ENCODE peak calls at places on chromosomes 3 and 15, in five cellular contexts. One of them, this sample, is unnamed.

GRCh38 chr3:140236836-140237476 is 302.0 kb downstream of the CLSTN2 start:
- DNase-seq in cerebellum: no peak
- DNase-seq in HCT116: no peak
- DNase-seq in naive thymus-derived CD8-positive, alpha-beta T cell: no peak
- DNase-seq in T-helper 2 cell: no peak
- DNase-seq in this sample: no peak

GRCh38 chr3:141057951-141058800 is 7.0 kb downstream of the SPSB4 start:
- DNase-seq in cerebellum: no peak
- DNase-seq in HCT116: no peak
- DNase-seq in naive thymus-derived CD8-positive, alpha-beta T cell: no peak
- DNase-seq in T-helper 2 cell: no peak
- DNase-seq in this sample: no peak

GRCh38 chr15:45114076-45114750 is at the start of the genes DUOX2 and DUOXA2:
- DNase-seq in cerebellum: no peak
- DNase-seq in HCT116: no peak
- DNase-seq in naive thymus-derived CD8-positive, alpha-beta T cell: no peak
- DNase-seq in T-helper 2 cell: no peak
- DNase-seq in this sample: no peak

GRCh38 chr3:194387926-194388418 is 11.1 kb downstream of the GP5 start:
- DNase-seq in cerebellum: no peak
- DNase-seq in HCT116: no peak
- DNase-seq in naive thymus-derived CD8-positive, alpha-beta T cell: no peak
- DNase-seq in T-helper 2 cell: no peak
- DNase-seq in this sample: no peak

GRCh38 chr3:107999215-107999775 is 91.5 kb downstream of the CD47 start:
- DNase-seq in cerebellum: no peak
- DNase-seq in HCT116: no peak
- DNase-seq in naive thymus-derived CD8-positive, alpha-beta T cell: no peak
- DNase-seq in T-helper 2 cell: no peak
- DNase-seq in this sample: no peak

GRCh38 chr3:49839193-49839809 is 17.1 kb downstream of the TRAIP start:
- DNase-seq in cerebellum: peak
- DNase-seq in HCT116: peak
- DNase-seq in naive thymus-derived CD8-positive, alpha-beta T cell: peak
- DNase-seq in T-helper 2 cell: peak
- DNase-seq in this sample: peak

GRCh38 chr15:90807687-90808086 is 60.7 kb upstream of the FURIN start:
- DNase-seq in cerebellum: no peak
- DNase-seq in HCT116: no peak
- DNase-seq in naive thymus-derived CD8-positive, alpha-beta T cell: no peak
- DNase-seq in T-helper 2 cell: no peak
- DNase-seq in this sample: no peak

GRCh38 chr15:55742498-55742926 is 440 bp downstream of the PRTG start:
- DNase-seq in cerebellum: peak
- DNase-seq in HCT116: no peak
- DNase-seq in naive thymus-derived CD8-positive, alpha-beta T cell: no peak
- DNase-seq in T-helper 2 cell: no peak
- DNase-seq in this sample: no peak

GRCh38 chr15:32028921-32029320 is 1.4 kb upstream of the CHRNA7 start:
- DNase-seq in cerebellum: no peak
- DNase-seq in HCT116: no peak
- DNase-seq in naive thymus-derived CD8-positive, alpha-beta T cell: no peak
- DNase-seq in T-helper 2 cell: no peak
- DNase-seq in this sample: no peak

GRCh38 chr3:134622803-134623365 is 27.9 kb downstream of the KY start:
- DNase-seq in cerebellum: no peak
- DNase-seq in HCT116: no peak
- DNase-seq in naive thymus-derived CD8-positive, alpha-beta T cell: no peak
- DNase-seq in T-helper 2 cell: no peak
- DNase-seq in this sample: no peak

GRCh38 chr15:80591471-80591870 is 103.6 kb upstream of the ABHD17C start:
- DNase-seq in cerebellum: no peak
- DNase-seq in HCT116: no peak
- DNase-seq in naive thymus-derived CD8-positive, alpha-beta T cell: no peak
- DNase-seq in T-helper 2 cell: no peak
- DNase-seq in this sample: no peak

GRCh38 chr3:195558602-195559001 is 15.5 kb upstream of the PPP1R2 start:
- DNase-seq in cerebellum: no peak
- DNase-seq in HCT116: peak
- DNase-seq in naive thymus-derived CD8-positive, alpha-beta T cell: peak
- DNase-seq in T-helper 2 cell: no peak
- DNase-seq in this sample: peak

GRCh38 chr15:52558196-52558595 is 10.6 kb downstream of the ARPP19 start:
- DNase-seq in cerebellum: no peak
- DNase-seq in HCT116: no peak
- DNase-seq in naive thymus-derived CD8-positive, alpha-beta T cell: no peak
- DNase-seq in T-helper 2 cell: peak
- DNase-seq in this sample: no peak

GRCh38 chr15:67776600-67776999 is 48.7 kb upstream of the SKOR1 start:
- DNase-seq in cerebellum: no peak
- DNase-seq in HCT116: no peak
- DNase-seq in naive thymus-derived CD8-positive, alpha-beta T cell: no peak
- DNase-seq in T-helper 2 cell: no peak
- DNase-seq in this sample: no peak

GRCh38 chr15:83170474-83171165 is 37.0 kb downstream of the HDGFL3 start:
- DNase-seq in cerebellum: no peak
- DNase-seq in HCT116: no peak
- DNase-seq in naive thymus-derived CD8-positive, alpha-beta T cell: no peak
- DNase-seq in T-helper 2 cell: no peak
- DNase-seq in this sample: no peak

GRCh38 chr15:40472171-40472727 is 1.5 kb downstream of the CHST14 start:
- DNase-seq in cerebellum: no peak
- DNase-seq in HCT116: no peak
- DNase-seq in naive thymus-derived CD8-positive, alpha-beta T cell: no peak
- DNase-seq in T-helper 2 cell: no peak
- DNase-seq in this sample: no peak

GRCh38 chr15:50765202-50765967 is at the start of gene SPPL2A:
- DNase-seq in cerebellum: peak
- DNase-seq in HCT116: peak
- DNase-seq in naive thymus-derived CD8-positive, alpha-beta T cell: peak
- DNase-seq in T-helper 2 cell: peak
- DNase-seq in this sample: peak

GRCh38 chr15:61155741-61156700 is 73.1 kb downstream of the RORA start:
- DNase-seq in cerebellum: no peak
- DNase-seq in HCT116: no peak
- DNase-seq in naive thymus-derived CD8-positive, alpha-beta T cell: no peak
- DNase-seq in T-helper 2 cell: no peak
- DNase-seq in this sample: no peak

GRCh38 chr3:197366301-197367044 is 68.1 kb upstream of the DLG1 start:
- DNase-seq in cerebellum: no peak
- DNase-seq in HCT116: no peak
- DNase-seq in naive thymus-derived CD8-positive, alpha-beta T cell: no peak
- DNase-seq in T-helper 2 cell: no peak
- DNase-seq in this sample: no peak

GRCh38 chr3:192879346-192880031 is 38.2 kb downstream of the MB21D2 start:
- DNase-seq in cerebellum: no peak
- DNase-seq in HCT116: peak
- DNase-seq in naive thymus-derived CD8-positive, alpha-beta T cell: no peak
- DNase-seq in T-helper 2 cell: no peak
- DNase-seq in this sample: no peak

This sample was measured in effector CD4-positive, alpha-beta T cell.